ENCODE peak calls at places on chromosome 21, in five cellular contexts. B is neural progenitor cell, Z is hepatocyte, F is PC-3, Y is HCT116. G is an unnamed sample. For H3K27me3, the result is how much of the 10 kb centered on the place peaks cover.

GRCh38 chr21:17742181-17742580 is 77.0 kb downstream of the C21orf91 start:
- DNase-seq in B (no peak), Z (no peak), F (peak), Y (no peak), G (no peak)

GRCh38 chr21:14836950-14837349 is 227.8 kb downstream of the NRIP1 start:
- DNase-seq in B (no peak), Z (no peak), F (peak), Y (no peak), G (peak)

GRCh38 chr21:38760017-38760761 is 45.5 kb upstream of the ETS2 start:
- DNase-seq in B (peak), Z (no peak), F (no peak), Y (no peak), G (peak)

GRCh38 chr21:19489930-19490329 is 1086.3 kb upstream of the TMPRSS15 start:
- DNase-seq in B (no peak), Z (no peak), F (no peak), Y (no peak), G (no peak)

GRCh38 chr21:35792569-35792968 is 267.8 kb downstream of the SETD4 start:
- DNase-seq in B (no peak), Z (no peak), F (no peak), Y (no peak), G (no peak)

GRCh38 chr21:26199471-26199870 is 28.9 kb upstream of the APP start:
- DNase-seq in B (no peak), Z (no peak), F (no peak), Y (no peak), G (peak)

GRCh38 chr21:37475186-37475868 is 108.8 kb downstream of the DYRK1A start:
- DNase-seq in B (no peak), Z (no peak), F (no peak), Y (no peak), G (no peak)

GRCh38 chr21:31559368-31560119 is 99.9 kb upstream of the SOD1 start:
- DNase-seq in B (peak), Z (peak), F (peak), Y (peak), G (peak)

GRCh38 chr21:35838987-35839763 is 221.2 kb downstream of the SETD4 start:
- DNase-seq in B (no peak), Z (no peak), F (no peak), Y (no peak), G (no peak)

GRCh38 chr21:29360799-29361765 is 62.4 kb downstream of the BACH1 start:
- DNase-seq in B (peak), Z (peak), F (peak), Y (no peak), G (no peak)

GRCh38 chr21:35063428-35064172 is 14.5 kb upstream of the RUNX1 start:
- DNase-seq in B (no peak), Z (no peak), F (peak), Y (no peak), G (no peak)

GRCh38 chr21:35204125-35204524 is 155.0 kb upstream of the RUNX1 start:
- DNase-seq in B (no peak), Z (no peak), F (no peak), Y (no peak), G (no peak)

GRCh38 chr21:39077816-39078215 is 105.4 kb downstream of the PSMG1 start:
- DNase-seq in B (no peak), Z (no peak), F (no peak), Y (no peak), G (no peak)

GRCh38 chr21:37389456-37389855 is 22.9 kb downstream of the DYRK1A start:
- DNase-seq in B (no peak), Z (no peak), F (no peak), Y (no peak), G (no peak)

GRCh38 chr21:35220301-35220700 is 171.2 kb upstream of the RUNX1 start:
- DNase-seq in B (no peak), Z (no peak), F (no peak), Y (no peak), G (peak)

GRCh38 chr21:35540950-35541632 is 492.0 kb upstream of the RUNX1 start:
- DNase-seq in B (no peak), Z (no peak), F (no peak), Y (no peak), G (peak)

GRCh38 chr21:36065497-36066036 is 4.3 kb upstream of the CBR1 start:
- DNase-seq in B (no peak), Z (peak), F (peak), Y (no peak), G (peak)

GRCh38 chr21:35309316-35309715 is 260.2 kb upstream of the RUNX1 start:
- DNase-seq in B (no peak), Z (no peak), F (no peak), Y (no peak), G (no peak)

GRCh38 chr21:37688952-37689659 is 227.2 kb downstream of the KCNJ6 start:
- DNase-seq in B (no peak), Z (no peak), F (no peak), Y (no peak), G (no peak)

GRCh38 chr21:26469789-26470188 is 103.3 kb downstream of the CYYR1 start:
- DNase-seq in B (no peak), Z (peak), F (peak), Y (no peak), G (peak)

GRCh38 chr21:35072557-35072956 is 23.5 kb upstream of the RUNX1 start:
- DNase-seq in B (no peak), Z (no peak), F (no peak), Y (no peak), G (no peak)

GRCh38 chr21:25582888-25583287 is 24.4 kb downstream of the MRPL39 start:
- DNase-seq in B (no peak), Z (no peak), F (no peak), Y (no peak), G (no peak)

GRCh38 chr21:26843912-26844257 is 1.3 kb downstream of the ADAMTS1 start:
- DNase-seq in B (peak), Z (peak), F (peak), Y (no peak), G (peak)

GRCh38 chr21:18138507-18138906 is 106.1 kb upstream of the CHODL start:
- DNase-seq in B (no peak), Z (no peak), F (no peak), Y (no peak), G (no peak)

GRCh38 chr21:36745459-36745858 is 46.5 kb downstream of the SIM2 start:
- DNase-seq in B (no peak), Z (no peak), F (no peak), Y (no peak), G (no peak)

GRCh38 chr21:17784604-17785402 is 34.4 kb downstream of the C21orf91 start:
- DNase-seq in B (no peak), Z (no peak), F (peak), Y (no peak), G (no peak)

GRCh38 chr21:14236180-14236579 is 20.2 kb downstream of the RBM11 start:
- DNase-seq in B (no peak), Z (no peak), F (no peak), Y (no peak), G (no peak)

GRCh38 chr21:40788635-40789034 is 58.3 kb downstream of the DSCAM start:
- DNase-seq in B (no peak), Z (no peak), F (no peak), Y (no peak), G (no peak)

GRCh38 chr21:37463083-37463780 is 96.7 kb downstream of the DYRK1A start:
- DNase-seq in B (peak), Z (peak), F (peak), Y (peak), G (peak)

GRCh38 chr21:37575536-37576083 is 209.0 kb downstream of the DYRK1A start:
- DNase-seq in B (no peak), Z (no peak), F (no peak), Y (no peak), G (no peak)

GRCh38 chr21:36859744-36860501 is 106.5 kb downstream of the HLCS start:
- DNase-seq in B (no peak), Z (peak), F (peak), Y (no peak), G (peak)

GRCh38 chr21:44090332-44090731 is 16.9 kb upstream of the PWP2 start:
- DNase-seq in B (no peak), Z (no peak), F (no peak), Y (no peak), G (no peak)

GRCh38 chr21:31630062-31630711 is 29.3 kb upstream of the SOD1 start:
- DNase-seq in B (no peak), Z (peak), F (peak), Y (peak), G (peak)

GRCh38 chr21:17697474-17697873 is 84.8 kb upstream of the BTG3 start:
- DNase-seq in B (no peak), Z (no peak), F (no peak), Y (no peak), G (no peak)

GRCh38 chr21:15250384-15250783 is 185.6 kb upstream of the NRIP1 start:
- DNase-seq in B (no peak), Z (no peak), F (peak), Y (no peak), G (peak)

GRCh38 chr21:26715878-26716506 is 129.2 kb downstream of the ADAMTS1 start:
- DNase-seq in B (peak), Z (peak), F (peak), Y (no peak), G (peak)

GRCh38 chr21:39217356-39218081 is 34.3 kb upstream of the PSMG1 start:
- DNase-seq in B (no peak), Z (no peak), F (no peak), Y (no peak), G (no peak)

GRCh38 chr21:16667395-16667794 is 845.4 kb upstream of the CXADR start:
- DNase-seq in B (no peak), Z (no peak), F (no peak), Y (no peak), G (no peak)

DNA sequence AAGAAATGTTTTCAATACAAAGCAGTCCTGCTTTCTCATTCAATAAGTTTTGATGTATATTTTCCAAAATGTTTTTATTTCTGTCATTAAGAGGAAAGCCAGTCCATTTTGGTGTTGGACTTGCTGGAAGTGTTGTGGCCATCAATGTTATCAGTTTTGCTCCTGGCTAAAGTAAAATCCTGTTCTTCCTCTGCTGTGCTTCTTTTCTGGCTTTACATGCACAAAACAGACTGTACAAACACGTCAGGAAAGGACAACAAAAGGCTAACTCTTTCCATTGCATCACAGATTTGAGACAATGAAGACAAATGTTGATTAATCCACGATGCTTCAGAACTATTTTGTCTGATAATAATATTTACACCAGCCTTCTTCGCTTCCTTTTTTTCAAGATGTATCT is 735.4 kb downstream of the LTN1 start:
- DNase-seq in B (no peak), Z (no peak), F (no peak), Y (no peak), G (no peak)
- TF ChIP-seq EZH2phosphoT487 in B (no peak), Z (no peak), F (no peak), Y (no peak), G (no peak)

GRCh38 chr21:33020558-33021100 is 5.1 kb upstream of the OLIG2 start:
- DNase-seq in B (no peak), Z (no peak), F (no peak), Y (no peak), G (no peak)
- H3K27me3 ChIP-seq in B (half or more), Z (half or more), F (half or more), Y (under half), G (half or more)

GRCh38 chr21:46096997-46097825 is 701 bp upstream of the COL6A2 start:
- DNase-seq in B (no peak), Z (peak), F (no peak), Y (no peak), G (peak)
- TF ChIP-seq EZH2phosphoT487 in B (no peak), Z (no peak), F (no peak), Y (no peak), G (no peak)

DNA sequence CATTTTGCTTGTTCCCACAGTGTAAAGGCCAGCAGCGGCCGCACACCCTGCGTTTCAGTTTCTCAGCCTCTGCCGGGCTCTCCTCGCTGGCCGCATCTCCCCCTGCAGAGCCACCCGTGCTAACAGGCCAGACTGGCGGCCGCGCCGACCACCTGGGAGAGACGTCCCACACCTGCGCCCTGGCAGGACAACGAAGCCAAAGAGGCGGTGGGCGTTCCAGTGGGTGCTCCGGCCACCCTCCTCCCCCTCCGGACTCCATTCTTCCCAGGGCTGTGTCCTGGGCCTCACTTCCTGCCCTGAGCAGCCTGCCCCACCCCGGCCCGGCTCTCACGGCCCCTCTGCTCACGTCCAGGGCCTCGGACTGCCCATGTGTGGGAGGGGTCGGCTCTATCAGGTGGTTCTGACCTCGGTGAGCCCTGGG is 31.9 kb upstream of the SLC19A1 start:
- DNase-seq in B (no peak), Z (no peak), F (no peak), Y (no peak), G (no peak)
- H3K27me3 ChIP-seq in B (under half), Z (under half), F (under half), Y (under half), G (under half)

DNA sequence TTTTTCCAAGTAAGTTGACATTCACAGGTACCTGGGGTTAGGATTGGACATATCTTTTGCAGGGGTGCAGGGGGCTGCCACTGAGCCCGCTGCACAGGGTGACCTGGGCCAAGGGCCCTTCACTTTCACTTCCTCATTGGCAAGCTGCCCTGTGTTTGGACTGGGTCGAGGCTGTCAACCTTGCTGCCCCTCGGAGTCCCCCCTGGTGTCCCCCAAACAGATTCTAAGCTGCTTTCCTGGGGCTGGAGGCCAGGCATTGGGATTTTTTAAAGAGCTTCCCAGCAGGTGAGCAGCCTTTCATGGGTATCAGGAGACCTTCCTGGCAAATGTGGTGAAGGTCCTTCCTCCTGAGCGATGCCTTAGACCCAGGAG is 7.9 kb upstream of the UMODL1 start:
- DNase-seq in B (no peak), Z (no peak), F (no peak), Y (no peak), G (no peak)
- TF ChIP-seq EZH2phosphoT487 in B (no peak), Z (no peak), F (no peak), Y (no peak), G (no peak)